ENCODE peak calls at places on chromosomes 16 and 17, in ten cellular contexts. X is SJCRH30; S is NCI-H460; Q is NCI-H1105; W is mesendoderm; A is activated CD4-positive, alpha-beta T cell treated with anti-CD3 and anti-CD28 coated beads, Interleukin-2, amount 50 U/mL, for 1 hour; K is stimulated activated naive B cell treated with anti-CD40 and anti-IgM and Interleukin-4, amounts not matched to agents 10 μg/mL and 1 μg/mL and 100 μg/mL, for 72 hours; D is fibroblast of lung; Z is amygdala; N is A172. H is an unnamed sample.

GRCh38 chr17:73308017-73308823 is 3.6 kb downstream of the CDC42EP4 start:
- DNase-seq in W (peak; percentile 84), Q (no peak), X (no peak), N (peak; percentile 94), A (no peak), K (no peak), D (peak; percentile 86), S (peak; percentile 88), Z (no peak), H (peak; percentile 86)

GRCh38 chr17:75006653-75007052 is 5.8 kb upstream of the MRPL58 start:
- DNase-seq in D (no peak), K (no peak), W (no peak), Z (no peak), S (no peak), N (no peak), Q (no peak), A (no peak), X (no peak), H (no peak)

GRCh38 chr16:3515897-3516296 is 15.1 kb downstream of the CLUAP1 start:
- DNase-seq in W (no peak), X (no peak), Z (no peak), S (no peak), Q (no peak), D (no peak), N (no peak), K (no peak), A (no peak), H (no peak)

GRCh38 chr16:67430504-67431076 is 331 bp upstream of the HSD11B2 start:
- DNase-seq in X (no peak), W (no peak), Q (no peak), K (no peak), S (no peak), Z (no peak), A (peak; percentile 23), D (no peak), N (no peak), H (no peak)

GRCh38 chr16:9607512-9608230 is 516.2 kb downstream of the HAPSTR1 start:
- DNase-seq in A (no peak), Q (no peak), N (no peak), S (no peak), X (no peak), D (peak; percentile 21), W (no peak), Z (no peak), K (no peak), H (no peak)

GRCh38 chr16:90046122-90046970 is 27.1 kb upstream of the DBNDD1 start:
- DNase-seq in K (no peak), A (no peak), Q (no peak), X (peak; percentile 69), Z (no peak), S (no peak), W (peak; percentile 61), D (no peak), N (no peak), H (no peak)

GRCh38 chr17:60720763-60721531 is 43.3 kb downstream of the BCAS3 start:
- DNase-seq in K (no peak), N (peak; percentile 44), D (peak; percentile 63), A (peak; percentile 14), W (peak; percentile 56), Z (no peak), S (peak; percentile 56), X (peak; percentile 76), Q (peak; percentile 19), H (peak; percentile 60)

GRCh38 chr16:80618862-80619648 is 78.3 kb downstream of the DYNLRB2 start:
- DNase-seq in S (no peak), D (no peak), W (no peak), X (no peak), Z (no peak), Q (no peak), A (no peak), K (no peak), N (no peak), H (no peak)

GRCh38 chr16:86088287-86088686 is 189.3 kb downstream of the IRF8 start:
- DNase-seq in X (no peak), S (no peak), N (no peak), D (no peak), A (no peak), Q (no peak), W (no peak), K (no peak), Z (no peak), H (no peak)

GRCh38 chr16:65106792-65107191 is 15.1 kb downstream of the CDH11 start:
- DNase-seq in N (no peak), Q (no peak), A (no peak), K (no peak), S (no peak), Z (no peak), D (peak; percentile 59), X (no peak), W (no peak), H (no peak)